ENCODE peak calls at places on chromosome 3, in four cellular contexts. K, J, X and D are unnamed samples.

GRCh38 chr3:62833538-62833937 is 41.7 kb downstream of the CADPS start:
- DNase-seq in X (no peak), J (no peak), K (no peak), D (no peak)

GRCh38 chr3:111967071-111967470 is 11.8 kb upstream of the ABHD10 start:
- DNase-seq in J (no peak), X (no peak), K (no peak), D (no peak)

GRCh38 chr3:16329792-16330061 is 64.7 kb downstream of the OXNAD1 start:
- DNase-seq in J (no peak), X (no peak), K (peak), D (no peak)

GRCh38 chr3:193010191-193010590 is 92.5 kb upstream of the MB21D2 start:
- DNase-seq in K (no peak), J (no peak), X (no peak), D (no peak)

GRCh38 chr3:196093271-196094111 is 11.6 kb upstream of the TFRC start:
- DNase-seq in X (no peak), K (no peak), J (no peak), D (no peak)

GRCh38 chr3:72830452-72831217 is 17.6 kb downstream of the SHQ1 start:
- DNase-seq in X (no peak), K (no peak), J (no peak), D (no peak)

GRCh38 chr3:171514466-171514865 is 54.3 kb upstream of the TNIK start:
- DNase-seq in J (no peak), K (no peak), X (no peak), D (no peak)

GRCh38 chr3:71478568-71478967 is 105.0 kb downstream of the FOXP1 start:
- DNase-seq in J (no peak), X (no peak), K (no peak), D (no peak)

GRCh38 chr3:9067352-9067975 is 104.2 kb upstream of the RAD18 start:
- DNase-seq in X (peak), J (peak), K (peak), D (peak)

GRCh38 chr3:33915796-33916589 is 117.6 kb downstream of the PDCD6IP start:
- DNase-seq in X (no peak), J (peak), K (peak), D (no peak)

GRCh38 chr3:88912294-88913014 is 195.0 kb upstream of the EPHA3 start:
- DNase-seq in K (no peak), J (no peak), X (no peak), D (peak)

GRCh38 chr3:161066926-161067325 is 38.2 kb downstream of the B3GALNT1 start:
- DNase-seq in X (no peak), J (no peak), K (no peak), D (no peak)

GRCh38 chr3:37594873-37595783 is 266.6 kb upstream of the CTDSPL start:
- DNase-seq in K (peak), J (no peak), X (no peak), D (no peak)

GRCh38 chr3:28590851-28591250 is 242.2 kb upstream of the AZI2 start:
- DNase-seq in J (no peak), K (no peak), X (no peak), D (no peak)

GRCh38 chr3:525415-525814 is 328.9 kb downstream of the CHL1 start:
- DNase-seq in X (no peak), K (no peak), J (no peak), D (no peak)

GRCh38 chr3:11589706-11590105 is 54.0 kb downstream of the VGLL4 start:
- DNase-seq in K (no peak), X (no peak), J (no peak), D (no peak)

GRCh38 chr3:100577382-100578008 is 31.9 kb upstream of the ADGRG7 start:
- DNase-seq in J (no peak), X (no peak), K (no peak), D (no peak)

GRCh38 chr3:64150527-64151238 is 74.6 kb downstream of the PRICKLE2 start:
- DNase-seq in X (peak), J (no peak), K (peak), D (no peak)

GRCh38 chr3:53254810-53255359 is 937 bp downstream of the TKT start:
- DNase-seq in K (peak), J (peak), X (peak), D (peak)

GRCh38 chr3:5016218-5017161 is 37.3 kb downstream of the BHLHE40 start:
- DNase-seq in X (no peak), J (no peak), K (no peak), D (no peak)

GRCh38 chr3:65402597-65402996 is 636.1 kb downstream of the MAGI1 start:
- DNase-seq in J (no peak), K (no peak), X (peak), D (peak)

GRCh38 chr3:16484216-16484615 is 29.3 kb downstream of the RFTN1 start:
- DNase-seq in K (no peak), X (peak), J (no peak), D (no peak)

GRCh38 chr3:8561365-8561764 is 59.7 kb downstream of the LMCD1 start:
- DNase-seq in X (no peak), K (no peak), J (no peak), D (no peak)

GRCh38 chr3:20047940-20048339 is 7.7 kb downstream of the KAT2B start:
- DNase-seq in K (no peak), X (no peak), J (no peak), D (no peak)

GRCh38 chr3:127159547-127159946 is 33.4 kb upstream of the PRR23E start:
- DNase-seq in X (no peak), K (peak), J (no peak), D (no peak)

GRCh38 chr3:43867673-43868072 is 176.9 kb downstream of the ABHD5 start:
- DNase-seq in J (no peak), K (no peak), X (peak), D (no peak)

GRCh38 chr3:123080864-123081562 is 14.2 kb downstream of the PDIA5 start:
- DNase-seq in J (no peak), X (no peak), K (no peak), D (no peak)

GRCh38 chr3:182786564-182787196 is 6.6 kb upstream of the ATP11B start:
- DNase-seq in X (no peak), K (no peak), J (no peak), D (no peak)

GRCh38 chr3:115646027-115646690 is 22.8 kb downstream of the GAP43 start:
- DNase-seq in J (no peak), K (no peak), X (no peak), D (no peak)